ENCODE peak calls at places on chromosomes 2 and 18, in five cellular contexts. F, A, M, G and S are unnamed samples.

GRCh38 chr18:12837747-12838146 is 46.3 kb downstream of the PTPN2 start:
- DNase-seq in F (no peak), A (no peak), M (no peak), G (no peak), S (no peak)

GRCh38 chr2:167814881-167815718 is 432.3 kb downstream of the STK39 start:
- DNase-seq in F (no peak), A (no peak), M (no peak), G (no peak), S (no peak)

GRCh38 chr2:52113338-52113737 is 1081.4 kb upstream of the NRXN1 start:
- DNase-seq in F (no peak), A (no peak), M (no peak), G (no peak), S (no peak)

GRCh38 chr2:128305555-128306080 is 13.1 kb downstream of the HS6ST1 start:
- DNase-seq in F (no peak), A (no peak), M (no peak), G (no peak), S (no peak)

GRCh38 chr2:113848758-113849460 is 41.0 kb upstream of the ACTR3 start:
- DNase-seq in F (no peak), A (no peak), M (no peak), G (no peak), S (no peak)

GRCh38 chr2:69789129-69789528 is 40.3 kb upstream of the GMCL1 start:
- DNase-seq in F (no peak), A (no peak), M (peak; percentile 69), G (no peak), S (no peak)

GRCh38 chr18:47287911-47288635 is 36.6 kb upstream of the SKOR2 start:
- DNase-seq in F (no peak), A (no peak), M (no peak), G (no peak), S (no peak)

GRCh38 chr2:159939946-159940345 is 122.5 kb downstream of the PLA2R1 start:
- DNase-seq in F (peak; percentile 26), A (no peak), M (peak; percentile 30), G (no peak), S (no peak)

GRCh38 chr2:169771612-169772011 is 27.1 kb upstream of the SSB start:
- DNase-seq in F (no peak), A (no peak), M (no peak), G (no peak), S (no peak)

GRCh38 chr2:189492451-189492850 is 51.2 kb downstream of the WDR75 start:
- DNase-seq in F (no peak), A (no peak), M (no peak), G (no peak), S (no peak)

GRCh38 chr2:180196419-180196977 is 189.4 kb upstream of the CWC22 start:
- DNase-seq in F (no peak), A (no peak), M (no peak), G (no peak), S (no peak)

GRCh38 chr2:150339951-150340350 is 147.5 kb downstream of the RND3 start:
- DNase-seq in F (no peak), A (no peak), M (no peak), G (no peak), S (no peak)

GRCh38 chr2:111665551-111666116 is 218.4 kb downstream of the ANAPC1 start:
- DNase-seq in F (no peak), A (no peak), M (no peak), G (no peak), S (no peak)

GRCh38 chr2:77391119-77391518 is 131.1 kb downstream of the LRRTM4 start:
- DNase-seq in F (no peak), A (no peak), M (no peak), G (no peak), S (no peak)

GRCh38 chr18:75071484-75071785 is 137.5 kb downstream of the PTGR3 start:
- DNase-seq in F (no peak), A (no peak), M (no peak), G (no peak), S (no peak)

GRCh38 chr2:43068730-43069517 is 157.5 kb downstream of the ZFP36L2 start:
- DNase-seq in F (no peak), A (no peak), M (no peak), G (no peak), S (no peak)

GRCh38 chr2:96716388-96716787 is 23.5 kb downstream of the LMAN2L start:
- DNase-seq in F (no peak), A (no peak), M (no peak), G (no peak), S (no peak)

GRCh38 chr18:61570070-61570469 is 236.8 kb downstream of the CDH20 start:
- DNase-seq in F (no peak), A (no peak), M (no peak), G (no peak), S (no peak)

GRCh38 chr2:191262436-191262835 is 17.2 kb downstream of the MYO1B start:
- DNase-seq in F (no peak), A (no peak), M (no peak), G (no peak), S (no peak)

GRCh38 chr2:240585681-240586197 is 795 bp upstream of the CAPN10 start:
- DNase-seq in F (no peak), A (no peak), M (no peak), G (no peak), S (no peak)

GRCh38 chr2:222358876-222359275 is 60.1 kb upstream of the PAX3 start:
- DNase-seq in F (no peak), A (no peak), M (no peak), G (peak; percentile 26), S (no peak)

GRCh38 chr2:239300242-239300641 is 100.6 kb downstream of the HDAC4 start:
- DNase-seq in F (no peak), A (no peak), M (no peak), G (no peak), S (no peak)

GRCh38 chr2:200929334-200930249 is 33.9 kb downstream of the ORC2 start:
- DNase-seq in F (no peak), A (no peak), M (no peak), G (no peak), S (no peak)

GRCh38 chr2:46461716-46462171 is 17.6 kb upstream of the TMEM247 start:
- DNase-seq in F (no peak), A (no peak), M (no peak), G (no peak), S (no peak)

GRCh38 chr18:47953471-47953931 is 23.0 kb upstream of the SMAD2 start:
- DNase-seq in F (no peak), A (no peak), M (no peak), G (peak; percentile 20), S (no peak)

GRCh38 chr2:20421988-20422678 is 24.7 kb upstream of the RHOB start:
- DNase-seq in F (no peak), A (peak; percentile 0), M (peak; percentile 65), G (peak; percentile 59), S (peak; percentile 81)